ENCODE peak calls at places on chromosome 2, in seven cellular contexts. A, W, V, Y, O, G and D are unnamed samples.

GRCh38 chr2:1115843-1116539 is 165.3 kb downstream of the SNTG2 start:
- DNase-seq in A (no peak), W (no peak), V (no peak), Y (no peak), O (no peak), G (no peak), D (no peak)

GRCh38 chr2:109339519-109339991 is 210.6 kb downstream of the SH3RF3 start:
- DNase-seq in A (no peak), W (no peak), V (no peak), Y (peak; percentile 66), O (no peak), G (no peak), D (no peak)

GRCh38 chr2:230895536-230896345 is 29.3 kb downstream of the GPR55 start:
- DNase-seq in A (no peak), W (peak; percentile 40), V (no peak), Y (no peak), O (no peak), G (no peak), D (no peak)

GRCh38 chr2:241199897-241200821 is 11.7 kb downstream of the ANO7 start:
- DNase-seq in A (no peak), W (no peak), V (no peak), Y (no peak), O (peak; percentile 11), G (no peak), D (no peak)

GRCh38 chr2:237199577-237199976 is 113.9 kb downstream of the COPS8 start:
- DNase-seq in A (no peak), W (no peak), V (no peak), Y (no peak), O (no peak), G (no peak), D (no peak)

GRCh38 chr2:84495539-84496146 is 20.7 kb upstream of the DNAH6 start:
- DNase-seq in A (no peak), W (no peak), V (no peak), Y (peak; percentile 85), O (no peak), G (no peak), D (no peak)

GRCh38 chr2:199278099-199278498 is 179.6 kb downstream of the SATB2 start:
- DNase-seq in A (no peak), W (no peak), V (no peak), Y (no peak), O (no peak), G (no peak), D (no peak)

GRCh38 chr2:23673830-23674679 is 252.9 kb downstream of the ATAD2B start:
- DNase-seq in A (no peak), W (no peak), V (no peak), Y (peak; percentile 24), O (no peak), G (no peak), D (no peak)

GRCh38 chr2:237567276-237568029 is 1.1 kb downstream of the PRLH start:
- DNase-seq in A (no peak), W (peak; percentile 70), V (no peak), Y (no peak), O (no peak), G (no peak), D (peak; percentile 27)

GRCh38 chr2:168890006-168890782 is at the start of gene SPC25:
- DNase-seq in A (peak; percentile 80), W (peak; percentile 94), V (peak; percentile 87), Y (peak; percentile 91), O (peak; percentile 86), G (peak; percentile 85), D (peak; percentile 69)

GRCh38 chr2:86293612-86294011 is 43.8 kb downstream of the REEP1 start:
- DNase-seq in A (no peak), W (no peak), V (no peak), Y (no peak), O (no peak), G (no peak), D (no peak)

GRCh38 chr2:111624401-111625156 is 259.4 kb downstream of the ANAPC1 start:
- DNase-seq in A (no peak), W (no peak), V (no peak), Y (peak; percentile 92), O (no peak), G (no peak), D (no peak)

GRCh38 chr2:11556101-11556806 is 22.4 kb downstream of the GREB1 start:
- DNase-seq in A (no peak), W (peak; percentile 31), V (no peak), Y (no peak), O (no peak), G (no peak), D (no peak)

GRCh38 chr2:135103843-135104242 is 51.8 kb downstream of the RAB3GAP1 start:
- DNase-seq in A (no peak), W (no peak), V (no peak), Y (no peak), O (no peak), G (no peak), D (no peak)

GRCh38 chr2:217338306-217338916 is 478.5 kb upstream of the TNP1 start:
- DNase-seq in A (no peak), W (no peak), V (no peak), Y (peak; percentile 47), O (no peak), G (no peak), D (no peak)

GRCh38 chr2:230757476-230757875 is 44.8 kb downstream of the CAB39 start:
- DNase-seq in A (no peak), W (no peak), V (no peak), Y (peak; percentile 85), O (no peak), G (no peak), D (no peak)

GRCh38 chr2:65834657-65835056 is 402.3 kb upstream of the SPRED2 start:
- DNase-seq in A (no peak), W (no peak), V (no peak), Y (no peak), O (no peak), G (no peak), D (no peak)

GRCh38 chr2:240599141-240599583 is 12.6 kb downstream of the CAPN10 start:
- DNase-seq in A (no peak), W (peak; percentile 59), V (peak; percentile 29), Y (no peak), O (peak; percentile 6), G (no peak), D (no peak)

GRCh38 chr2:126911111-126911796 is 12.6 kb downstream of the TEX51 start:
- DNase-seq in A (no peak), W (no peak), V (no peak), Y (no peak), O (no peak), G (no peak), D (no peak)

GRCh38 chr2:10301946-10302478 is 692 bp upstream of the HPCAL1 start:
- DNase-seq in A (no peak), W (no peak), V (peak; percentile 59), Y (no peak), O (no peak), G (no peak), D (peak; percentile 57)

GRCh38 chr2:240921319-240922233 is 15.4 kb downstream of the CROCC2 start:
- DNase-seq in A (peak; percentile 76), W (peak; percentile 86), V (peak; percentile 46), Y (peak; percentile 93), O (peak; percentile 80), G (peak; percentile 49), D (no peak)

GRCh38 chr2:67689651-67690050 is 292.5 kb downstream of the ETAA1 start:
- DNase-seq in A (no peak), W (no peak), V (no peak), Y (no peak), O (no peak), G (no peak), D (no peak)
- H3K27ac ChIP-seq in A (no peak overlapping the region), W (no peak overlapping the region), V (no peak overlapping the region), Y (no peak overlapping the region), O (no peak overlapping the region), G (no peak overlapping the region), D (no peak overlapping the region)

DNA sequence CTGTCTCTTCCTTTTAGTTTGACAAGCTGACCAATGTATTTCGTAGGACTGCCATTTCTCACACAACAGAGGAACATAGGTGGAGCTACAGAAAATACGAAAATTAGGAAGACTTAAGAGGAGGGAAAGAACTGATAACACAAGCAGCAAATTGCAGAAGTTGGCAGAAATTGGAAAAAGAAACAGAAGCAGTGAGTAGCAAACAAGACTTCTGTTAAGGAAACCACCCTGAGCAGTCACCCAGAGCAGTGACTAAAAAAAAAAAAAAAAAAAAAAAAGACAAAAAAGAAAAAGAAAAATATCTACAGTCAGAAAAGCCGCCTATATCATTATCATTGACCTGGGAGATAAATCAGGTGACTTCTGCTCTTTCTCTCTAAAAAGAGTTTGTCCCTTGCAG is 21.5 kb downstream of the STK17B start:
- DNase-seq in A (no peak), W (no peak), V (no peak), Y (no peak), O (no peak), G (no peak), D (no peak)
- H3K27ac ChIP-seq in A (no peak overlapping the region), W (no peak overlapping the region), V (no peak overlapping the region), Y (no peak overlapping the region), O (no peak overlapping the region), G (no peak overlapping the region), D (no peak overlapping the region)

DNA sequence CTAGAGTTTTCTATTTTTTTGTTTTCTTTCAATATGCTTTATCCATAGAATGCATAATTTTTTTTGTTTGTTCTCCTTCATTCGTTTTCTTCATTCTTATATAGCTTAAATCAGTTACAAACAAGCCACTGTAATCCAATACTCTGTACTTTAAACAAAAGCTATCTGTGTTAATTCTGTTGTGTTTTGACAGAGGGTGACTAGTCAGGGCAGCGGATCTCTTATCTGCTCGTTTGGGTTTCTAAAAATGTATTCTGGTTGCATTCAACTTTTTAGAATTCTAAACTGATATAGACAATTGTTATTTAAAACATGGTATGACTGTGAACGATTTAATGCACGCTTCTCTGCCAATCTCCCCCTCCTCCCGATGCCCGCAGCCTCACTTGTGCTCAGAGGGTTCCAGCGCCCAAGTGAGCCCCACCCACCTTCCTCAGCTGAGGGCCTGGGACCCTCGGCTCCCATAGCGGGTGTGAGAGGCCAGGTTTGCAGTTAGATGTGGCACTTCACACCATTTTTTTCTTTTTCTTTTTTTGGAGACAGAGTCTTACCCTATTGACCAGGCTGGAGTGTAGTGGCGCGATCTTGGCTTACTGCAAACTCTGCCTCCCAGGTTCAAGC is 44.1 kb downstream of the NCK2 start:
- DNase-seq in A (no peak), W (no peak), V (no peak), Y (peak; percentile 35), O (no peak), G (no peak), D (no peak)
- H3K27ac ChIP-seq in A (peak overlapping the region; percentile 73), W (peak overlapping the region; percentile 72), V (no peak overlapping the region), Y (no peak overlapping the region), O (peak overlapping the region; percentile 88), G (no peak overlapping the region), D (no peak overlapping the region)

DNA sequence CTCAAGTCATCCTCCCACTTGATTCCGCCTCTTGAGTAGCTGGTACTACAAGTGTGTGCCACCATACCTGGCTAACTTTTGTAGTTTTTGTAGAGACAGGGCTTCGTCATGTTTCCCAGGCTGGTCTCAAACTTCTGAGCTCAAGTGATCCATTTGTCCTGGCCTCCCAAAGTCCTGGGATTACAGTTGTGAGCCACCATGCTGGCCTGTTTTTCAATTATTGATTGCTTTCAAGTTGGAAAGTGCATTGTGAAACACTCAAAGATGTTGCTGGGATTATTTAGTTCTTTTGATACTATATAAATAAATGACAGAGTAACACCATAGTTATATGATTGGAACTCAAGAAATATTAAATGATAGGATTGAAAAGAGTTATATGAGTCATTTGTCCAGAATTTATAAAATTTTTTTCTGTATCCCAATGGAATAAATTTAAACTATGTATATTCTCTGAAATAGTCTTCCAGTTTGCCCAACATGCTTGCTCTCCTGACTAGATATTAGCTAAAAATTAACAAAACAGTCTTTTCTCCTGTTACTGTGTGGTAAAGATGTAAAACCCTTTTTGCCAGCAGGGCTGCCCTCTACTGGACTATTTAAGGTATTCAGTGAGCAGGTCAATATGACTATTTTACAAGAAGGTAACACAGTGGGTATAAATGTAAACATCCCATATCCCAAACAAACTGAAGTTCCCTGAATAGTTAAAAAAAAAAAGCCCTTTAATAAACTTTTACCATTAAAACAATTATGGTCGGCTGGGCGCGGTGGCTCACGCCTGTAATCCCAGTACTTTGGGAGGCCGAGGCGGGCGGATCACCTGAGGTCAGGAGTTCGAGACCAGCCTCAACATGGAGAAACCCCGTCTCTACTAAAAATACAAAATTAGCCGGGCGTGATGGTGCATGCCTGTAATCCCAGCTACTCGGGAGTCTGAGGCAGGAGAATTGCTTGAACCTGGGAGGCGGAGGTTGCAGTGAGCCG is 42.7 kb downstream of the ACSL3 start:
- DNase-seq in A (peak; percentile 32), W (no peak), V (no peak), Y (peak; percentile 79), O (no peak), G (no peak), D (no peak)
- H3K27ac ChIP-seq in A (peak overlapping the region; percentile 30), W (peak overlapping the region; percentile 71), V (no peak overlapping the region), Y (peak overlapping the region; percentile 62), O (peak overlapping the region; percentile 33), G (peak overlapping the region; percentile 9), D (no peak overlapping the region)